ENCODE peak calls at places on chromosomes 5 and 9, in six cellular contexts. One of them, this sample, is unnamed.

GRCh38 chr9:19156026-19156474 is 28.8 kb upstream of the PLIN2 start:
- DNase-seq in heart left ventricle: no peak
- DNase-seq in tibial nerve: no peak
- DNase-seq in tibial artery: no peak
- DNase-seq in PC-3: peak
- DNase-seq in CD8-positive, alpha-beta T cell: no peak
- DNase-seq in this sample: no peak

GRCh38 chr5:32231929-32232328 is 57.8 kb upstream of the GOLPH3 start:
- DNase-seq in CD8-positive, alpha-beta T cell: no peak
- DNase-seq in tibial artery: no peak
- DNase-seq in heart left ventricle: peak
- DNase-seq in PC-3: no peak
- DNase-seq in tibial nerve: no peak
- DNase-seq in this sample: no peak

GRCh38 chr9:108766786-108767185 is 89.0 kb downstream of the ACTL7B start:
- DNase-seq in tibial nerve: no peak
- DNase-seq in CD8-positive, alpha-beta T cell: no peak
- DNase-seq in PC-3: no peak
- DNase-seq in heart left ventricle: no peak
- DNase-seq in tibial artery: no peak
- DNase-seq in this sample: no peak

GRCh38 chr5:171571663-171572062 is 152.2 kb downstream of the FGF18 start:
- DNase-seq in heart left ventricle: no peak
- DNase-seq in PC-3: peak
- DNase-seq in tibial nerve: no peak
- DNase-seq in tibial artery: no peak
- DNase-seq in CD8-positive, alpha-beta T cell: no peak
- DNase-seq in this sample: no peak

GRCh38 chr5:173016069-173016455 is 32.5 kb downstream of the ATP6V0E1 start:
- DNase-seq in heart left ventricle: no peak
- DNase-seq in PC-3: no peak
- DNase-seq in tibial artery: no peak
- DNase-seq in tibial nerve: no peak
- DNase-seq in CD8-positive, alpha-beta T cell: no peak
- DNase-seq in this sample: no peak

GRCh38 chr9:135215571-135216161 is 128.2 kb downstream of the OLFM1 start:
- DNase-seq in PC-3: peak
- DNase-seq in CD8-positive, alpha-beta T cell: no peak
- DNase-seq in tibial artery: no peak
- DNase-seq in tibial nerve: no peak
- DNase-seq in heart left ventricle: peak
- DNase-seq in this sample: no peak

GRCh38 chr5:119913425-119913824 is 284.1 kb downstream of the FAM170A start:
- DNase-seq in heart left ventricle: no peak
- DNase-seq in tibial artery: no peak
- DNase-seq in CD8-positive, alpha-beta T cell: no peak
- DNase-seq in PC-3: no peak
- DNase-seq in tibial nerve: no peak
- DNase-seq in this sample: no peak

GRCh38 chr9:98707158-98708102 is 1.3 kb downstream of the GABBR2 start:
- DNase-seq in tibial nerve: no peak
- DNase-seq in tibial artery: no peak
- DNase-seq in PC-3: peak
- DNase-seq in heart left ventricle: peak
- DNase-seq in CD8-positive, alpha-beta T cell: no peak
- DNase-seq in this sample: no peak

GRCh38 chr5:39570418-39571027 is 145.7 kb upstream of the DAB2 start:
- DNase-seq in heart left ventricle: no peak
- DNase-seq in CD8-positive, alpha-beta T cell: no peak
- DNase-seq in PC-3: peak
- DNase-seq in tibial artery: no peak
- DNase-seq in tibial nerve: no peak
- DNase-seq in this sample: no peak

GRCh38 chr5:115170128-115170923 is 618 bp upstream of the TRIM36 start:
- DNase-seq in tibial artery: no peak
- DNase-seq in tibial nerve: no peak
- DNase-seq in PC-3: peak
- DNase-seq in CD8-positive, alpha-beta T cell: no peak
- DNase-seq in heart left ventricle: no peak
- DNase-seq in this sample: no peak

GRCh38 chr9:126435105-126435504 is 108.5 kb downstream of the MVB12B start:
- DNase-seq in heart left ventricle: no peak
- DNase-seq in tibial nerve: no peak
- DNase-seq in CD8-positive, alpha-beta T cell: no peak
- DNase-seq in PC-3: no peak
- DNase-seq in tibial artery: no peak
- DNase-seq in this sample: no peak

GRCh38 chr5:170347022-170347421 is 42.1 kb downstream of the KCNMB1 start:
- DNase-seq in PC-3: no peak
- DNase-seq in tibial artery: no peak
- DNase-seq in CD8-positive, alpha-beta T cell: no peak
- DNase-seq in tibial nerve: no peak
- DNase-seq in heart left ventricle: no peak
- DNase-seq in this sample: no peak

GRCh38 chr9:3858961-3859360 is 333.2 kb upstream of the RFX3 start:
- DNase-seq in tibial artery: no peak
- DNase-seq in heart left ventricle: no peak
- DNase-seq in PC-3: peak
- DNase-seq in tibial nerve: no peak
- DNase-seq in CD8-positive, alpha-beta T cell: no peak
- DNase-seq in this sample: no peak

GRCh38 chr5:65961644-65962043 is 35.3 kb downstream of the ERBIN start:
- DNase-seq in PC-3: peak
- DNase-seq in heart left ventricle: no peak
- DNase-seq in tibial nerve: no peak
- DNase-seq in tibial artery: no peak
- DNase-seq in CD8-positive, alpha-beta T cell: no peak
- DNase-seq in this sample: no peak

GRCh38 chr5:137750436-137750835 is 3.7 kb downstream of the HNRNPA0 start:
- DNase-seq in tibial artery: no peak
- DNase-seq in tibial nerve: no peak
- DNase-seq in CD8-positive, alpha-beta T cell: no peak
- DNase-seq in PC-3: no peak
- DNase-seq in heart left ventricle: no peak
- DNase-seq in this sample: no peak

GRCh38 chr9:2411459-2412215 is 209.9 kb upstream of the VLDLR start:
- DNase-seq in heart left ventricle: no peak
- DNase-seq in PC-3: peak
- DNase-seq in tibial artery: no peak
- DNase-seq in tibial nerve: no peak
- DNase-seq in CD8-positive, alpha-beta T cell: no peak
- DNase-seq in this sample: no peak

GRCh38 chr5:106481375-106481774 is 1189.4 kb downstream of the EFNA5 start:
- DNase-seq in CD8-positive, alpha-beta T cell: no peak
- DNase-seq in heart left ventricle: no peak
- DNase-seq in PC-3: no peak
- DNase-seq in tibial artery: no peak
- DNase-seq in tibial nerve: no peak
- DNase-seq in this sample: no peak

GRCh38 chr5:57209316-57210040 is 35.6 kb downstream of the GPBP1 start:
- DNase-seq in tibial artery: no peak
- DNase-seq in CD8-positive, alpha-beta T cell: no peak
- DNase-seq in tibial nerve: no peak
- DNase-seq in heart left ventricle: no peak
- DNase-seq in PC-3: peak
- DNase-seq in this sample: no peak

GRCh38 chr5:178387061-178387855 is 154.7 kb upstream of the PHYKPL start:
- DNase-seq in tibial nerve: no peak
- DNase-seq in tibial artery: no peak
- DNase-seq in heart left ventricle: no peak
- DNase-seq in PC-3: no peak
- DNase-seq in CD8-positive, alpha-beta T cell: no peak
- DNase-seq in this sample: no peak

GRCh38 chr9:110030632-110031031 is 177.3 kb downstream of the C9orf152 start:
- DNase-seq in tibial nerve: no peak
- DNase-seq in tibial artery: no peak
- DNase-seq in heart left ventricle: no peak
- DNase-seq in PC-3: no peak
- DNase-seq in CD8-positive, alpha-beta T cell: no peak
- DNase-seq in this sample: no peak

GRCh38 chr5:2124434-2124833 is 241.7 kb upstream of the IRX4 start:
- DNase-seq in PC-3: no peak
- DNase-seq in tibial nerve: no peak
- DNase-seq in tibial artery: no peak
- DNase-seq in CD8-positive, alpha-beta T cell: no peak
- DNase-seq in heart left ventricle: no peak
- DNase-seq in this sample: no peak

GRCh38 chr9:123344273-123345096 is 11.5 kb upstream of the CRB2 start:
- DNase-seq in tibial artery: no peak
- DNase-seq in CD8-positive, alpha-beta T cell: no peak
- DNase-seq in PC-3: no peak
- DNase-seq in heart left ventricle: no peak
- DNase-seq in tibial nerve: no peak
- DNase-seq in this sample: no peak

GRCh38 chr5:158560170-158560569 is 539.5 kb downstream of the EBF1 start:
- DNase-seq in tibial artery: no peak
- DNase-seq in PC-3: peak
- DNase-seq in tibial nerve: no peak
- DNase-seq in CD8-positive, alpha-beta T cell: no peak
- DNase-seq in heart left ventricle: peak
- DNase-seq in this sample: no peak

GRCh38 chr5:1685076-1685475 is 114.6 kb downstream of the MRPL36 start:
- DNase-seq in tibial artery: no peak
- DNase-seq in heart left ventricle: no peak
- DNase-seq in CD8-positive, alpha-beta T cell: no peak
- DNase-seq in tibial nerve: no peak
- DNase-seq in PC-3: no peak
- DNase-seq in this sample: no peak

GRCh38 chr5:34577267-34577666 is 78.9 kb upstream of the RAI14 start:
- DNase-seq in PC-3: no peak
- DNase-seq in heart left ventricle: no peak
- DNase-seq in tibial nerve: no peak
- DNase-seq in CD8-positive, alpha-beta T cell: no peak
- DNase-seq in tibial artery: no peak
- DNase-seq in this sample: no peak

GRCh38 chr9:134209731-134210311 is 45.5 kb upstream of the RNU6ATAC start:
- DNase-seq in CD8-positive, alpha-beta T cell: no peak
- DNase-seq in tibial artery: no peak
- DNase-seq in PC-3: no peak
- DNase-seq in heart left ventricle: peak
- DNase-seq in tibial nerve: no peak
- DNase-seq in this sample: peak

GRCh38 chr5:7394889-7395431 is 978 bp upstream of the ADCY2 start:
- DNase-seq in tibial artery: no peak
- DNase-seq in PC-3: no peak
- DNase-seq in CD8-positive, alpha-beta T cell: no peak
- DNase-seq in tibial nerve: no peak
- DNase-seq in heart left ventricle: no peak
- DNase-seq in this sample: no peak

GRCh38 chr5:164600166-164600715 is 1094.8 kb downstream of the MAT2B start:
- DNase-seq in CD8-positive, alpha-beta T cell: no peak
- DNase-seq in PC-3: peak
- DNase-seq in tibial nerve: no peak
- DNase-seq in heart left ventricle: no peak
- DNase-seq in tibial artery: no peak
- DNase-seq in this sample: no peak

GRCh38 chr5:43573058-43573457 is 16.2 kb upstream of the PAIP1 start:
- DNase-seq in heart left ventricle: no peak
- DNase-seq in CD8-positive, alpha-beta T cell: no peak
- DNase-seq in PC-3: no peak
- DNase-seq in tibial artery: no peak
- DNase-seq in tibial nerve: no peak
- DNase-seq in this sample: no peak

GRCh38 chr9:75892168-75892901 is 1.9 kb downstream of the PCSK5 start:
- DNase-seq in PC-3: no peak
- DNase-seq in tibial artery: peak
- DNase-seq in CD8-positive, alpha-beta T cell: no peak
- DNase-seq in tibial nerve: peak
- DNase-seq in heart left ventricle: peak
- DNase-seq in this sample: no peak
- H3K4me3 ChIP-seq in PC-3: no peak
- H3K4me3 ChIP-seq in tibial artery: peak
- H3K4me3 ChIP-seq in CD8-positive, alpha-beta T cell: peak
- H3K4me3 ChIP-seq in tibial nerve: peak
- H3K4me3 ChIP-seq in heart left ventricle: peak
- H3K4me3 ChIP-seq in this sample: peak

GRCh38 chr5:134467231-134467630 is 55.5 kb upstream of the CDKN2AIPNL start:
- DNase-seq in tibial nerve: no peak
- DNase-seq in PC-3: no peak
- DNase-seq in CD8-positive, alpha-beta T cell: no peak
- DNase-seq in tibial artery: no peak
- DNase-seq in heart left ventricle: no peak
- DNase-seq in this sample: no peak
- H3K27ac ChIP-seq in tibial nerve: peak
- H3K27ac ChIP-seq in PC-3: no peak
- H3K27ac ChIP-seq in CD8-positive, alpha-beta T cell: no peak
- H3K27ac ChIP-seq in tibial artery: peak
- H3K27ac ChIP-seq in heart left ventricle: peak
- H3K27ac ChIP-seq in this sample: peak

GRCh38 chr5:142387022-142387682 is 62.3 kb upstream of the SPRY4 start:
- DNase-seq in tibial artery: no peak
- DNase-seq in heart left ventricle: no peak
- DNase-seq in CD8-positive, alpha-beta T cell: no peak
- DNase-seq in PC-3: no peak
- DNase-seq in tibial nerve: no peak
- DNase-seq in this sample: no peak

GRCh38 chr5:142388696-142389095 is 63.9 kb upstream of the SPRY4 start:
- DNase-seq in CD8-positive, alpha-beta T cell: no peak
- DNase-seq in tibial nerve: no peak
- DNase-seq in tibial artery: no peak
- DNase-seq in PC-3: peak
- DNase-seq in heart left ventricle: no peak
- DNase-seq in this sample: no peak

GRCh38 chr5:142386151-142387021 is 61.6 kb upstream of the SPRY4 start:
- DNase-seq in heart left ventricle: no peak
- DNase-seq in tibial nerve: no peak
- DNase-seq in tibial artery: no peak
- DNase-seq in PC-3: peak
- DNase-seq in CD8-positive, alpha-beta T cell: no peak
- DNase-seq in this sample: no peak

GRCh38 chr5:142391031-142391872 is 66.4 kb upstream of the SPRY4 start:
- DNase-seq in tibial nerve: no peak
- DNase-seq in CD8-positive, alpha-beta T cell: no peak
- DNase-seq in heart left ventricle: peak
- DNase-seq in tibial artery: no peak
- DNase-seq in PC-3: no peak
- DNase-seq in this sample: no peak

GRCh38 chr5:142390303-142390840 is 65.6 kb upstream of the SPRY4 start:
- DNase-seq in PC-3: no peak
- DNase-seq in tibial nerve: no peak
- DNase-seq in heart left ventricle: no peak
- DNase-seq in tibial artery: no peak
- DNase-seq in CD8-positive, alpha-beta T cell: no peak
- DNase-seq in this sample: no peak
- H3K4me3 ChIP-seq in PC-3: no peak
- H3K4me3 ChIP-seq in tibial nerve: no peak
- H3K4me3 ChIP-seq in heart left ventricle: no peak
- H3K4me3 ChIP-seq in tibial artery: no peak
- H3K4me3 ChIP-seq in CD8-positive, alpha-beta T cell: no peak
- H3K4me3 ChIP-seq in this sample: no peak

GRCh38 chr5:139062910-139063663 is 135.1 kb downstream of the SIL1 start:
- DNase-seq in PC-3: no peak
- DNase-seq in heart left ventricle: no peak
- DNase-seq in tibial nerve: no peak
- DNase-seq in CD8-positive, alpha-beta T cell: no peak
- DNase-seq in tibial artery: no peak
- DNase-seq in this sample: no peak
- H3K27ac ChIP-seq in PC-3: no peak
- H3K27ac ChIP-seq in heart left ventricle: no peak
- H3K27ac ChIP-seq in tibial nerve: no peak
- H3K27ac ChIP-seq in CD8-positive, alpha-beta T cell: no peak
- H3K27ac ChIP-seq in tibial artery: no peak
- H3K27ac ChIP-seq in this sample: no peak

GRCh38 chr9:33472171-33472920 is 1.4 kb downstream of the NOL6 start:
- DNase-seq in heart left ventricle: no peak
- DNase-seq in tibial nerve: no peak
- DNase-seq in CD8-positive, alpha-beta T cell: no peak
- DNase-seq in PC-3: no peak
- DNase-seq in tibial artery: no peak
- DNase-seq in this sample: no peak
- H3K4me3 ChIP-seq in heart left ventricle: peak
- H3K4me3 ChIP-seq in tibial nerve: peak
- H3K4me3 ChIP-seq in CD8-positive, alpha-beta T cell: peak
- H3K4me3 ChIP-seq in PC-3: peak
- H3K4me3 ChIP-seq in tibial artery: no peak
- H3K4me3 ChIP-seq in this sample: peak

This sample was measured in CD8-positive, alpha-beta memory T cell.